ENCODE peak calls at places on chromosomes 3 and 15, in six cellular contexts. Y is brain microvascular endothelial cell; C is activated CD4-positive, alpha-beta T cell treated with anti-CD3 and anti-CD28 coated beads, Interleukin-2, amount 10 ng/mL, durations not matched to agents 7 days and 5 days; Q is T-helper 17 cell; S is MV-4-11; Z is body of pancreas. X is an unnamed sample.

GRCh38 chr3:65936908-65937638 is 101.6 kb downstream of the MAGI1 start:
- DNase-seq in Y (no peak), S (peak; percentile 62), C (no peak), Q (no peak), Z (no peak), X (no peak)

GRCh38 chr3:183437696-183438564 is 9.5 kb upstream of the MCF2L2 start:
- DNase-seq in C (no peak), S (no peak), Z (no peak), Q (no peak), Y (no peak), X (no peak)

GRCh38 chr15:35182841-35183479 is 97.9 kb upstream of the NANOGP8 start:
- DNase-seq in Q (no peak), S (no peak), C (no peak), Z (no peak), Y (no peak), X (no peak)

GRCh38 chr3:60854762-60855161 is 396.5 kb downstream of the FHIT start:
- DNase-seq in C (no peak), Z (no peak), Q (no peak), S (peak; percentile 87), Y (no peak), X (no peak)

GRCh38 chr15:91522609-91523332 is 330.7 kb upstream of the SLCO3A1 start:
- DNase-seq in Q (no peak), S (no peak), C (peak; percentile 18), Y (no peak), Z (no peak), X (no peak)

GRCh38 chr3:29643034-29643425 is 362.2 kb downstream of the RBMS3 start:
- DNase-seq in Y (no peak), Z (no peak), C (no peak), Q (no peak), S (no peak), X (no peak)

GRCh38 chr3:131447349-131447748 is 55.4 kb downstream of the MRPL3 start:
- DNase-seq in Q (no peak), C (no peak), S (no peak), Z (no peak), Y (no peak), X (no peak)

GRCh38 chr3:107752202-107752990 is 229.6 kb downstream of the BBX start:
- DNase-seq in S (peak; percentile 28), Y (peak; percentile 42), Q (no peak), Z (no peak), C (no peak), X (no peak)

GRCh38 chr3:141089339-141090152 is 38.4 kb downstream of the SPSB4 start:
- DNase-seq in Z (no peak), Y (no peak), C (no peak), Q (no peak), S (no peak), X (no peak)

GRCh38 chr15:66997212-66997611 is 68.2 kb upstream of the SMAD3 start:
- DNase-seq in Q (no peak), C (no peak), Z (no peak), Y (peak; percentile 73), S (no peak), X (no peak)

GRCh38 chr3:126474498-126475410 is 937 bp downstream of the ZXDC start:
- DNase-seq in Z (peak; percentile 68), C (peak; percentile 43), Y (peak; percentile 34), Q (peak; percentile 15), S (peak; percentile 27), X (peak; percentile 56)

GRCh38 chr15:68340711-68341671 is 63.4 kb downstream of the FEM1B start:
- DNase-seq in C (no peak), Z (no peak), Q (no peak), S (no peak), Y (no peak), X (no peak)

GRCh38 chr15:73344051-73344450 is 24.7 kb downstream of the HCN4 start:
- DNase-seq in S (no peak), Q (no peak), C (no peak), Z (no peak), Y (peak; percentile 3), X (no peak)

GRCh38 chr15:70210076-70210475 is 112.4 kb upstream of the TLE3 start:
- DNase-seq in S (no peak), Y (no peak), Z (no peak), C (no peak), Q (no peak), X (no peak)

X was measured in left lung.